ENCODE peak calls at places on chromosomes 2 and 18, in ten cellular contexts. X is right atrium auricular region; T is ELR; C is activated CD4-positive, alpha-beta T cell treated with anti-CD3 and anti-CD28 coated beads for 1 hour; G is posterior cingulate gyrus; O is stimulated activated CD8-positive, alpha-beta memory T cell treated with anti-CD3 and anti-CD28 coated beads, Interleukin-4, amount 100 ng/mL, for 1 hour; S is left ventricle myocardium superior; M is chondrocyte; R is NCI-H1694 treated with DMSO at 0.1 percent for 48 hours; D is substantia nigra. I is an unnamed sample.

GRCh38 chr2:170525566-170525900 is 189.6 kb upstream of the SP5 start:
- DNase-seq in M (no peak), S (peak; percentile 64), C (no peak), D (no peak), R (no peak), G (no peak), O (no peak), T (peak; percentile 97), X (peak; percentile 90), I (peak; percentile 98)

GRCh38 chr2:42622943-42623676 is 54.7 kb downstream of the MTA3 start:
- DNase-seq in C (no peak), G (no peak), O (no peak), M (no peak), T (no peak), S (no peak), D (no peak), X (no peak), R (no peak), I (no peak)

GRCh38 chr2:181738483-181739015 is 58.2 kb upstream of the NEUROD1 start:
- DNase-seq in M (no peak), G (no peak), R (no peak), T (no peak), X (no peak), C (no peak), S (no peak), O (no peak), D (no peak), I (no peak)

GRCh38 chr2:98846041-98846440 is 90.0 kb downstream of the CRACDL start:
- DNase-seq in G (no peak), C (no peak), O (no peak), D (no peak), S (no peak), T (peak; percentile 34), R (no peak), X (no peak), M (no peak), I (no peak)

GRCh38 chr2:219525533-219526232 is 11.4 kb downstream of the ASIC4 start:
- DNase-seq in G (no peak), D (no peak), C (no peak), T (no peak), X (no peak), M (no peak), R (no peak), O (no peak), S (no peak), I (no peak)

GRCh38 chr2:203591642-203592041 is 56.5 kb upstream of the RAPH1 start:
- DNase-seq in M (no peak), S (no peak), G (no peak), C (no peak), T (no peak), X (no peak), D (no peak), O (no peak), R (no peak), I (no peak)

GRCh38 chr2:231926180-231926741 is at the start of gene NPPC:
- DNase-seq in R (peak; percentile 75), C (peak; percentile 34), S (peak; percentile 85), X (no peak), T (peak; percentile 79), M (peak; percentile 86), O (peak; percentile 28), G (peak; percentile 82), D (peak; percentile 40), I (peak; percentile 70)

GRCh38 chr2:39265315-39265714 is 21.5 kb upstream of the CDKL4 start:
- DNase-seq in R (no peak), G (no peak), X (no peak), S (no peak), T (no peak), O (no peak), C (no peak), M (no peak), D (no peak), I (no peak)

GRCh38 chr2:10079931-10080535 is at the start of gene CYS1:
- DNase-seq in T (peak; percentile 17), C (no peak), M (no peak), G (peak; percentile 19), R (no peak), O (no peak), X (no peak), S (peak; percentile 54), D (no peak), I (peak; percentile 19)

GRCh38 chr2:15355386-15355785 is 205.7 kb downstream of the NBAS start:
- DNase-seq in X (no peak), D (no peak), T (no peak), R (no peak), G (no peak), C (no peak), O (no peak), S (no peak), M (no peak), I (no peak)

GRCh38 chr2:164843346-164843841 is 1.8 kb upstream of the COBLL1 start:
- DNase-seq in M (no peak), S (no peak), C (no peak), R (no peak), X (no peak), T (peak; percentile 30), D (no peak), O (no peak), G (no peak), I (no peak)

GRCh38 chr18:29248856-29249255 is 1071.9 kb upstream of the CDH2 start:
- DNase-seq in O (no peak), D (no peak), G (no peak), X (no peak), S (no peak), M (no peak), T (no peak), C (no peak), R (no peak), I (no peak)

GRCh38 chr18:50689578-50689977 is 129.7 kb downstream of the MAPK4 start:
- DNase-seq in G (no peak), R (no peak), X (no peak), D (no peak), M (no peak), S (no peak), O (no peak), T (no peak), C (no peak), I (no peak)

GRCh38 chr18:36089001-36089400 is 21.6 kb upstream of the RPRD1A start:
- DNase-seq in D (no peak), X (no peak), R (no peak), T (no peak), C (no peak), O (no peak), M (no peak), S (no peak), G (no peak), I (no peak)

GRCh38 chr2:119431976-119432881 is 575 bp downstream of the TMEM37 start:
- DNase-seq in T (peak; percentile 17), M (no peak), C (no peak), S (peak; percentile 54), R (no peak), O (no peak), X (no peak), G (no peak), D (no peak), I (peak; percentile 44)

GRCh38 chr2:219010162-219010756 is 17.0 kb upstream of the CRYBA2 start:
- DNase-seq in S (no peak), X (no peak), R (no peak), G (no peak), O (no peak), M (no peak), C (no peak), D (no peak), T (peak; percentile 30), I (peak; percentile 29)

GRCh38 chr18:3388980-3389379 is 61.0 kb upstream of the TGIF1 start:
- DNase-seq in X (no peak), G (no peak), D (no peak), R (no peak), T (no peak), O (no peak), C (no peak), M (no peak), S (no peak), I (no peak)

GRCh38 chr2:24881623-24882022 is 38.4 kb downstream of the ADCY3 start:
- DNase-seq in M (no peak), S (no peak), R (no peak), G (peak; percentile 62), C (no peak), D (no peak), O (no peak), X (no peak), T (no peak), I (no peak)

GRCh38 chr2:187693923-187694322 is 139.7 kb upstream of the TFPI start:
- DNase-seq in D (no peak), T (no peak), G (no peak), S (no peak), O (no peak), M (no peak), C (no peak), X (no peak), R (no peak), I (no peak)

GRCh38 chr18:5122270-5122669 is 74.8 kb downstream of the AKAIN1 start:
- DNase-seq in S (no peak), D (no peak), G (no peak), X (no peak), R (no peak), O (no peak), C (no peak), M (no peak), T (no peak), I (no peak)

GRCh38 chr2:220188031-220188430 is 560.6 kb downstream of the SLC4A3 start:
- DNase-seq in T (peak; percentile 87), R (no peak), S (no peak), O (no peak), M (no peak), X (no peak), G (no peak), D (no peak), C (no peak), I (no peak)

GRCh38 chr2:61694312-61695274 is 156.4 kb upstream of the XPO1 start:
- DNase-seq in T (peak; percentile 96), D (peak; percentile 82), C (peak; percentile 71), O (peak; percentile 73), S (peak; percentile 97), G (peak; percentile 95), X (peak; percentile 92), M (no peak), R (no peak), I (peak; percentile 90)

GRCh38 chr2:140502951-140503630 is 1627.7 kb downstream of the LRP1B start:
- DNase-seq in C (no peak), D (no peak), X (no peak), S (no peak), M (no peak), T (peak; percentile 97), R (no peak), O (no peak), G (no peak), I (no peak)

GRCh38 chr2:130241041-130241707 is 42.9 kb upstream of the TUBA3E start:
- DNase-seq in S (no peak), T (peak; percentile 86), X (no peak), O (no peak), G (no peak), D (no peak), R (no peak), M (no peak), C (no peak), I (peak; percentile 80)

GRCh38 chr2:241762321-241762932 is 14.2 kb upstream of the GAL3ST2 start:
- DNase-seq in D (no peak), O (no peak), C (no peak), X (no peak), M (no peak), R (no peak), S (no peak), G (no peak), T (no peak), I (no peak)